ENCODE peak calls at places on chromosomes 12 and 14, in ten cellular contexts. One of them, this sample, is unnamed.

GRCh38 chr12:67069451-67070306 is 199.5 kb upstream of the CAND1 start:
- DNase-seq in adrenal gland: no peak
- DNase-seq in CD8-positive, alpha-beta T cell: peak
- DNase-seq in PC-9: peak
- DNase-seq in fibroblast of the aortic adventitia: no peak
- DNase-seq in astrocyte of the spinal cord: peak
- DNase-seq in stomach: peak
- DNase-seq in astrocyte of the cerebellum: no peak
- DNase-seq in lung: peak
- DNase-seq in AG10803: no peak
- DNase-seq in this sample: no peak

GRCh38 chr12:1348606-1349005 is 245.8 kb downstream of the FBXL14 start:
- DNase-seq in adrenal gland: no peak
- DNase-seq in fibroblast of the aortic adventitia: no peak
- DNase-seq in AG10803: no peak
- DNase-seq in CD8-positive, alpha-beta T cell: no peak
- DNase-seq in astrocyte of the spinal cord: no peak
- DNase-seq in astrocyte of the cerebellum: no peak
- DNase-seq in PC-9: no peak
- DNase-seq in lung: no peak
- DNase-seq in stomach: no peak
- DNase-seq in this sample: no peak

GRCh38 chr12:92597118-92597517 is 105.7 kb upstream of the PLEKHG7 start:
- DNase-seq in fibroblast of the aortic adventitia: no peak
- DNase-seq in AG10803: no peak
- DNase-seq in astrocyte of the cerebellum: no peak
- DNase-seq in CD8-positive, alpha-beta T cell: no peak
- DNase-seq in lung: no peak
- DNase-seq in adrenal gland: no peak
- DNase-seq in stomach: no peak
- DNase-seq in PC-9: no peak
- DNase-seq in astrocyte of the spinal cord: no peak
- DNase-seq in this sample: no peak

GRCh38 chr12:95182868-95183415 is 34.3 kb downstream of the FGD6 start:
- DNase-seq in AG10803: peak
- DNase-seq in astrocyte of the spinal cord: peak
- DNase-seq in lung: no peak
- DNase-seq in PC-9: peak
- DNase-seq in stomach: no peak
- DNase-seq in astrocyte of the cerebellum: peak
- DNase-seq in adrenal gland: peak
- DNase-seq in CD8-positive, alpha-beta T cell: no peak
- DNase-seq in fibroblast of the aortic adventitia: peak
- DNase-seq in this sample: peak

GRCh38 chr14:37413504-37414003 is 181.5 kb downstream of the FOXA1 start:
- DNase-seq in PC-9: no peak
- DNase-seq in adrenal gland: no peak
- DNase-seq in lung: no peak
- DNase-seq in AG10803: no peak
- DNase-seq in fibroblast of the aortic adventitia: no peak
- DNase-seq in CD8-positive, alpha-beta T cell: no peak
- DNase-seq in stomach: no peak
- DNase-seq in astrocyte of the cerebellum: no peak
- DNase-seq in astrocyte of the spinal cord: no peak
- DNase-seq in this sample: no peak

GRCh38 chr14:52175982-52176502 is 91.5 kb upstream of the PTGDR start:
- DNase-seq in CD8-positive, alpha-beta T cell: peak
- DNase-seq in fibroblast of the aortic adventitia: no peak
- DNase-seq in astrocyte of the cerebellum: no peak
- DNase-seq in lung: no peak
- DNase-seq in PC-9: no peak
- DNase-seq in stomach: no peak
- DNase-seq in adrenal gland: no peak
- DNase-seq in astrocyte of the spinal cord: no peak
- DNase-seq in AG10803: no peak
- DNase-seq in this sample: no peak

GRCh38 chr14:49303952-49304516 is 282.1 kb downstream of the RPS29 start:
- DNase-seq in lung: no peak
- DNase-seq in astrocyte of the cerebellum: peak
- DNase-seq in fibroblast of the aortic adventitia: peak
- DNase-seq in astrocyte of the spinal cord: peak
- DNase-seq in AG10803: peak
- DNase-seq in stomach: no peak
- DNase-seq in PC-9: peak
- DNase-seq in adrenal gland: peak
- DNase-seq in CD8-positive, alpha-beta T cell: no peak
- DNase-seq in this sample: peak

GRCh38 chr12:54415223-54415929 is 3.7 kb downstream of the ITGA5 start:
- DNase-seq in adrenal gland: no peak
- DNase-seq in astrocyte of the spinal cord: no peak
- DNase-seq in PC-9: no peak
- DNase-seq in stomach: no peak
- DNase-seq in fibroblast of the aortic adventitia: no peak
- DNase-seq in CD8-positive, alpha-beta T cell: no peak
- DNase-seq in AG10803: no peak
- DNase-seq in lung: no peak
- DNase-seq in astrocyte of the cerebellum: no peak
- DNase-seq in this sample: no peak

GRCh38 chr12:47362131-47362686 is 282.4 kb upstream of the AMIGO2 start:
- DNase-seq in PC-9: no peak
- DNase-seq in adrenal gland: no peak
- DNase-seq in AG10803: no peak
- DNase-seq in fibroblast of the aortic adventitia: no peak
- DNase-seq in astrocyte of the cerebellum: no peak
- DNase-seq in stomach: no peak
- DNase-seq in CD8-positive, alpha-beta T cell: no peak
- DNase-seq in lung: no peak
- DNase-seq in astrocyte of the spinal cord: no peak
- DNase-seq in this sample: no peak

GRCh38 chr12:80607361-80608135 is 99.9 kb upstream of the MYF6 start:
- DNase-seq in astrocyte of the spinal cord: no peak
- DNase-seq in stomach: no peak
- DNase-seq in lung: no peak
- DNase-seq in fibroblast of the aortic adventitia: no peak
- DNase-seq in AG10803: no peak
- DNase-seq in PC-9: no peak
- DNase-seq in adrenal gland: no peak
- DNase-seq in CD8-positive, alpha-beta T cell: no peak
- DNase-seq in astrocyte of the cerebellum: no peak
- DNase-seq in this sample: no peak

GRCh38 chr14:22986508-22987054 is 4.2 kb upstream of the AJUBA start:
- DNase-seq in PC-9: peak
- DNase-seq in lung: peak
- DNase-seq in stomach: peak
- DNase-seq in adrenal gland: peak
- DNase-seq in astrocyte of the spinal cord: peak
- DNase-seq in CD8-positive, alpha-beta T cell: peak
- DNase-seq in astrocyte of the cerebellum: peak
- DNase-seq in AG10803: peak
- DNase-seq in fibroblast of the aortic adventitia: peak
- DNase-seq in this sample: peak

GRCh38 chr12:47881826-47882427 is 22.9 kb downstream of the VDR start:
- DNase-seq in PC-9: no peak
- DNase-seq in astrocyte of the spinal cord: peak
- DNase-seq in adrenal gland: peak
- DNase-seq in astrocyte of the cerebellum: peak
- DNase-seq in CD8-positive, alpha-beta T cell: no peak
- DNase-seq in lung: peak
- DNase-seq in stomach: no peak
- DNase-seq in fibroblast of the aortic adventitia: peak
- DNase-seq in AG10803: peak
- DNase-seq in this sample: peak

GRCh38 chr14:101473045-101473729 is 88.1 kb upstream of the DIO3 start:
- DNase-seq in adrenal gland: no peak
- DNase-seq in lung: no peak
- DNase-seq in PC-9: no peak
- DNase-seq in CD8-positive, alpha-beta T cell: no peak
- DNase-seq in astrocyte of the cerebellum: no peak
- DNase-seq in AG10803: no peak
- DNase-seq in astrocyte of the spinal cord: no peak
- DNase-seq in stomach: peak
- DNase-seq in fibroblast of the aortic adventitia: no peak
- DNase-seq in this sample: no peak

GRCh38 chr14:75380656-75381055 is 47.2 kb upstream of the JDP2 start:
- DNase-seq in AG10803: no peak
- DNase-seq in astrocyte of the spinal cord: no peak
- DNase-seq in PC-9: no peak
- DNase-seq in CD8-positive, alpha-beta T cell: no peak
- DNase-seq in astrocyte of the cerebellum: no peak
- DNase-seq in lung: no peak
- DNase-seq in stomach: no peak
- DNase-seq in adrenal gland: peak
- DNase-seq in fibroblast of the aortic adventitia: no peak
- DNase-seq in this sample: no peak
- TF ChIP-seq CTCF in AG10803: no peak
- TF ChIP-seq CTCF in astrocyte of the spinal cord: no peak
- TF ChIP-seq CTCF in PC-9: no peak
- TF ChIP-seq CTCF in CD8-positive, alpha-beta T cell: no peak
- TF ChIP-seq CTCF in astrocyte of the cerebellum: no peak
- TF ChIP-seq CTCF in lung: no peak
- TF ChIP-seq CTCF in stomach: no peak
- TF ChIP-seq CTCF in adrenal gland: no peak
- TF ChIP-seq CTCF in fibroblast of the aortic adventitia: no peak
- TF ChIP-seq CTCF in this sample: no peak

GRCh38 chr14:65704412-65704811 is 291.9 kb downstream of the FUT8 start:
- DNase-seq in adrenal gland: no peak
- DNase-seq in stomach: no peak
- DNase-seq in lung: no peak
- DNase-seq in astrocyte of the spinal cord: peak
- DNase-seq in PC-9: no peak
- DNase-seq in astrocyte of the cerebellum: peak
- DNase-seq in CD8-positive, alpha-beta T cell: no peak
- DNase-seq in AG10803: peak
- DNase-seq in fibroblast of the aortic adventitia: peak
- DNase-seq in this sample: peak
- H3K4me3 ChIP-seq in adrenal gland: no peak
- H3K4me3 ChIP-seq in stomach: no peak
- H3K4me3 ChIP-seq in lung: no peak
- H3K4me3 ChIP-seq in astrocyte of the spinal cord: no peak
- H3K4me3 ChIP-seq in PC-9: no peak
- H3K4me3 ChIP-seq in astrocyte of the cerebellum: no peak
- H3K4me3 ChIP-seq in CD8-positive, alpha-beta T cell: no peak
- H3K4me3 ChIP-seq in AG10803: no peak
- H3K4me3 ChIP-seq in fibroblast of the aortic adventitia: no peak
- H3K4me3 ChIP-seq in this sample: no peak

GRCh38 chr14:81172353-81172752 is 48.4 kb downstream of the GTF2A1 start:
- DNase-seq in adrenal gland: no peak
- DNase-seq in astrocyte of the spinal cord: no peak
- DNase-seq in lung: no peak
- DNase-seq in stomach: no peak
- DNase-seq in fibroblast of the aortic adventitia: no peak
- DNase-seq in astrocyte of the cerebellum: no peak
- DNase-seq in CD8-positive, alpha-beta T cell: no peak
- DNase-seq in PC-9: no peak
- DNase-seq in AG10803: peak
- DNase-seq in this sample: no peak

GRCh38 chr14:81169711-81170103 is 51.1 kb downstream of the GTF2A1 start:
- DNase-seq in adrenal gland: peak
- DNase-seq in astrocyte of the cerebellum: no peak
- DNase-seq in AG10803: peak
- DNase-seq in CD8-positive, alpha-beta T cell: no peak
- DNase-seq in astrocyte of the spinal cord: no peak
- DNase-seq in fibroblast of the aortic adventitia: peak
- DNase-seq in lung: peak
- DNase-seq in PC-9: peak
- DNase-seq in stomach: peak
- DNase-seq in this sample: peak

GRCh38 chr14:81170104-81170828 is 50.5 kb downstream of the GTF2A1 start:
- DNase-seq in astrocyte of the cerebellum: peak
- DNase-seq in astrocyte of the spinal cord: peak
- DNase-seq in adrenal gland: peak
- DNase-seq in stomach: peak
- DNase-seq in CD8-positive, alpha-beta T cell: peak
- DNase-seq in AG10803: peak
- DNase-seq in PC-9: peak
- DNase-seq in lung: peak
- DNase-seq in fibroblast of the aortic adventitia: peak
- DNase-seq in this sample: peak

GRCh38 chr14:81169267-81169666 is 51.5 kb downstream of the GTF2A1 start:
- DNase-seq in CD8-positive, alpha-beta T cell: no peak
- DNase-seq in adrenal gland: no peak
- DNase-seq in astrocyte of the cerebellum: no peak
- DNase-seq in stomach: no peak
- DNase-seq in PC-9: no peak
- DNase-seq in AG10803: no peak
- DNase-seq in astrocyte of the spinal cord: no peak
- DNase-seq in lung: no peak
- DNase-seq in fibroblast of the aortic adventitia: no peak
- DNase-seq in this sample: no peak

GRCh38 chr14:81170829-81171195 is 49.9 kb downstream of the GTF2A1 start:
- DNase-seq in astrocyte of the cerebellum: no peak
- DNase-seq in astrocyte of the spinal cord: no peak
- DNase-seq in fibroblast of the aortic adventitia: no peak
- DNase-seq in stomach: no peak
- DNase-seq in PC-9: no peak
- DNase-seq in CD8-positive, alpha-beta T cell: no peak
- DNase-seq in adrenal gland: no peak
- DNase-seq in lung: no peak
- DNase-seq in AG10803: no peak
- DNase-seq in this sample: no peak
- TF ChIP-seq CTCF in astrocyte of the cerebellum: no peak
- TF ChIP-seq CTCF in astrocyte of the spinal cord: no peak
- TF ChIP-seq CTCF in fibroblast of the aortic adventitia: no peak
- TF ChIP-seq CTCF in stomach: no peak
- TF ChIP-seq CTCF in PC-9: peak
- TF ChIP-seq CTCF in CD8-positive, alpha-beta T cell: no peak
- TF ChIP-seq CTCF in adrenal gland: no peak
- TF ChIP-seq CTCF in lung: no peak
- TF ChIP-seq CTCF in AG10803: no peak
- TF ChIP-seq CTCF in this sample: no peak

GRCh38 chr14:95832012-95832411 is 44.6 kb upstream of the TUNAR start:
- DNase-seq in AG10803: no peak
- DNase-seq in astrocyte of the spinal cord: no peak
- DNase-seq in astrocyte of the cerebellum: no peak
- DNase-seq in stomach: no peak
- DNase-seq in lung: no peak
- DNase-seq in PC-9: no peak
- DNase-seq in fibroblast of the aortic adventitia: no peak
- DNase-seq in CD8-positive, alpha-beta T cell: no peak
- DNase-seq in adrenal gland: no peak
- DNase-seq in this sample: no peak

GRCh38 chr14:95831041-95831440 is 45.6 kb upstream of the TUNAR start:
- DNase-seq in PC-9: no peak
- DNase-seq in stomach: no peak
- DNase-seq in AG10803: no peak
- DNase-seq in lung: no peak
- DNase-seq in CD8-positive, alpha-beta T cell: no peak
- DNase-seq in astrocyte of the spinal cord: no peak
- DNase-seq in fibroblast of the aortic adventitia: no peak
- DNase-seq in astrocyte of the cerebellum: no peak
- DNase-seq in adrenal gland: no peak
- DNase-seq in this sample: no peak

GRCh38 chr14:95834491-95834890 is 42.1 kb upstream of the TUNAR start:
- DNase-seq in lung: no peak
- DNase-seq in adrenal gland: no peak
- DNase-seq in astrocyte of the cerebellum: no peak
- DNase-seq in astrocyte of the spinal cord: no peak
- DNase-seq in fibroblast of the aortic adventitia: no peak
- DNase-seq in AG10803: no peak
- DNase-seq in PC-9: no peak
- DNase-seq in stomach: no peak
- DNase-seq in CD8-positive, alpha-beta T cell: no peak
- DNase-seq in this sample: no peak

GRCh38 chr14:95835331-95835730 is 41.3 kb upstream of the TUNAR start:
- DNase-seq in stomach: no peak
- DNase-seq in astrocyte of the cerebellum: no peak
- DNase-seq in adrenal gland: no peak
- DNase-seq in PC-9: no peak
- DNase-seq in CD8-positive, alpha-beta T cell: no peak
- DNase-seq in astrocyte of the spinal cord: no peak
- DNase-seq in AG10803: no peak
- DNase-seq in lung: no peak
- DNase-seq in fibroblast of the aortic adventitia: no peak
- DNase-seq in this sample: no peak

GRCh38 chr14:95833429-95833828 is 43.2 kb upstream of the TUNAR start:
- DNase-seq in astrocyte of the cerebellum: no peak
- DNase-seq in AG10803: no peak
- DNase-seq in astrocyte of the spinal cord: no peak
- DNase-seq in adrenal gland: no peak
- DNase-seq in PC-9: no peak
- DNase-seq in CD8-positive, alpha-beta T cell: no peak
- DNase-seq in lung: no peak
- DNase-seq in fibroblast of the aortic adventitia: no peak
- DNase-seq in stomach: no peak
- DNase-seq in this sample: no peak
- H3K4me3 ChIP-seq in astrocyte of the cerebellum: no peak
- H3K4me3 ChIP-seq in AG10803: no peak
- H3K4me3 ChIP-seq in astrocyte of the spinal cord: no peak
- H3K4me3 ChIP-seq in adrenal gland: no peak
- H3K4me3 ChIP-seq in PC-9: no peak
- H3K4me3 ChIP-seq in CD8-positive, alpha-beta T cell: no peak
- H3K4me3 ChIP-seq in lung: no peak
- H3K4me3 ChIP-seq in fibroblast of the aortic adventitia: no peak
- H3K4me3 ChIP-seq in stomach: no peak
- H3K4me3 ChIP-seq in this sample: no peak